ENCODE peak calls at places on chromosome 16, in five cellular contexts. D, V, B, L and X are unnamed samples.

GRCh38 chr16:21610006-21610544 is 10.7 kb downstream of the METTL9 start:
- DNase-seq in V (no peak), D (peak; percentile 31), B (no peak), L (no peak), X (no peak)

GRCh38 chr16:12470311-12471229 is 333.1 kb downstream of the CPPED1 start:
- DNase-seq in B (no peak), D (no peak), L (no peak), V (no peak), X (peak; percentile 57)

GRCh38 chr16:29844575-29845331 is 18.3 kb downstream of the CDIPT start:
- DNase-seq in D (no peak), B (no peak), V (no peak), L (no peak), X (no peak)

GRCh38 chr16:70661534-70661917 is 15.2 kb downstream of the IL34 start:
- DNase-seq in D (peak; percentile 22), L (peak; percentile 72), V (no peak), B (no peak), X (no peak)

GRCh38 chr16:50909831-50910697 is 168.2 kb downstream of the CYLD start:
- DNase-seq in B (no peak), V (no peak), L (no peak), D (no peak), X (no peak)

GRCh38 chr16:3478242-3478925 is 16.9 kb downstream of the C16orf90 start:
- DNase-seq in V (no peak), L (no peak), B (no peak), D (no peak), X (no peak)

GRCh38 chr16:74768239-74768638 is 6.4 kb downstream of the FA2H start:
- DNase-seq in V (no peak), L (peak; percentile 63), B (no peak), D (no peak), X (no peak)

GRCh38 chr16:15671530-15672117 is 21.6 kb downstream of the NDE1 start:
- DNase-seq in L (no peak), D (no peak), B (no peak), V (no peak), X (no peak)

GRCh38 chr16:89065445-89065795 is 28.2 kb upstream of the ACSF3 start:
- DNase-seq in B (no peak), D (no peak), V (no peak), L (no peak), X (no peak)

GRCh38 chr16:29030086-29030840 is 45.4 kb downstream of the LAT start:
- DNase-seq in L (no peak), D (no peak), B (no peak), V (no peak), X (no peak)

GRCh38 chr16:66052745-66053144 is 313.7 kb upstream of the CDH5 start:
- DNase-seq in D (no peak), L (no peak), V (no peak), B (no peak), X (no peak)

GRCh38 chr16:31636433-31636832 is 108.7 kb downstream of the AHSP start:
- DNase-seq in D (no peak), B (no peak), V (no peak), L (no peak), X (no peak)

GRCh38 chr16:2698996-2699750 is 16.9 kb downstream of the KCTD5 start:
- DNase-seq in L (no peak), B (no peak), V (no peak), D (no peak), X (no peak)

GRCh38 chr16:56288019-56288418 is 96.7 kb downstream of the GNAO1 start:
- DNase-seq in B (no peak), D (no peak), V (no peak), L (no peak), X (no peak)

GRCh38 chr16:65268331-65268730 is 146.5 kb upstream of the CDH11 start:
- DNase-seq in B (no peak), L (no peak), D (no peak), V (no peak), X (peak; percentile 12)

GRCh38 chr16:85031451-85031850 is 3.9 kb downstream of the KIAA0513 start:
- DNase-seq in L (no peak), D (no peak), V (no peak), B (no peak), X (no peak)

GRCh38 chr16:22694887-22695382 is 119.0 kb upstream of the HS3ST2 start:
- DNase-seq in D (no peak), B (no peak), V (no peak), L (no peak), X (no peak)

GRCh38 chr16:79250457-79251098 is 350.0 kb downstream of the MAF start:
- DNase-seq in L (no peak), D (no peak), B (no peak), V (no peak), X (no peak)

GRCh38 chr16:4612474-4612931 is 2.2 kb downstream of the UBALD1 start:
- DNase-seq in B (no peak), D (peak; percentile 86), V (no peak), L (peak; percentile 77), X (no peak)

GRCh38 chr16:5526826-5527225 is 429.2 kb upstream of the EEF2KMT start:
- DNase-seq in B (no peak), V (no peak), L (no peak), D (no peak), X (no peak)

GRCh38 chr16:27401768-27402568 is at the start of gene IL21R:
- DNase-seq in B (no peak), L (peak; percentile 96), D (no peak), V (no peak), X (no peak)

GRCh38 chr16:7086842-7087616 is 245.6 kb upstream of the RBFOX1 start:
- DNase-seq in B (no peak), D (peak; percentile 41), V (no peak), L (no peak), X (no peak)

GRCh38 chr16:55849536-55849935 is 16.6 kb upstream of the CES1 start:
- DNase-seq in D (no peak), B (no peak), L (no peak), V (no peak), X (no peak)

GRCh38 chr16:71260995-71261394 is 28.2 kb downstream of the CMTR2 start:
- DNase-seq in L (no peak), V (no peak), B (no peak), D (no peak), X (no peak)

GRCh38 chr16:27243725-27244362 is 24.7 kb downstream of the NSMCE1 start:
- DNase-seq in B (no peak), L (no peak), D (no peak), V (no peak), X (no peak)

GRCh38 chr16:22734313-22734869 is 79.6 kb upstream of the HS3ST2 start:
- DNase-seq in V (peak; percentile 56), B (no peak), D (no peak), L (no peak), X (no peak)

GRCh38 chr16:75224683-75225082 is 5.9 kb downstream of the CTRB1 start:
- DNase-seq in V (no peak), L (peak; percentile 72), B (no peak), D (peak; percentile 1), X (no peak)

GRCh38 chr16:1244881-1245280 is 4.4 kb downstream of the TPSAB1 start:
- DNase-seq in B (no peak), V (no peak), L (peak; percentile 35), D (no peak), X (no peak)

GRCh38 chr16:2054543-2055245 is 6.9 kb downstream of the TSC2 start:
- DNase-seq in L (no peak), D (no peak), V (no peak), B (no peak), X (no peak)

GRCh38 chr16:1183235-1183907 is 30.5 kb downstream of the CACNA1H start:
- DNase-seq in B (no peak), D (no peak), L (no peak), V (no peak), X (peak; percentile 8)

GRCh38 chr16:24737916-24738594 is 8.6 kb downstream of the TNRC6A start:
- DNase-seq in D (no peak), B (no peak), V (no peak), L (no peak), X (no peak)
- H3K4me1 ChIP-seq in D (peaks cover 88% of the 10 kb centered on the region), B (peaks cover 19% of the 10 kb centered on the region), V (peaks cover 4% of the 10 kb centered on the region), L (peaks cover 100% of the 10 kb centered on the region), X (peaks cover 37% of the 10 kb centered on the region)

GRCh38 chr16:19167710-19168172 is 299 bp upstream of the SYT17 start:
- DNase-seq in D (peak; percentile 89), V (peak; percentile 71), L (peak; percentile 88), B (peak; percentile 60), X (peak; percentile 65)
- TF ChIP-seq POLR2AphosphoS5 in D (no peak), V (peak; percentile 23), L (peak; percentile 30), B (no peak), X (peak; percentile 21)

DNA sequence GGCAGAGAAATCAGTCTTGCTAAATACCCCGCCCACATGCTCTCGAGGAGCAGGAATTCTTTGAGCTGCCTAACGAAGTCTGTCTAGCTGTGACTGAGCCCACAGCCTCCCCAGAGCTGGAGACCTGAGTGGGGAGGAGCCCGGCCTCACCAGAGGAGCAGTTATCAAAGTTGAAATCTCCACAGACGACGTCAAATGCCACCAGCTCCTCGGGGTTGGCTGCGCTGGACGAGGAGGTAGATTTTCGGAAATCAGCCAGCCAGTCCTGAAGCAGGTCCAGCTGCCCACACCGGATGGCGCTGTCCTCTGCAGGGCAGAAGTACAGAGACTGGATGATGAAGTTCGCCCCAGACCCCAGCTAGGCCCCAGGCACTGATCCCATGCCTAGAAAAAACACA is 53.8 kb downstream of the PRMT7 start:
- DNase-seq in D (peak; percentile 74), V (no peak), B (no peak), L (no peak), X (no peak)
- H3K4me1 ChIP-seq in D (no peaks in the 10 kb centered on the region), V (peaks cover 3% of the 10 kb centered on the region), B (no peaks in the 10 kb centered on the region), L (peaks cover 41% of the 10 kb centered on the region), X (no peaks in the 10 kb centered on the region)

DNA sequence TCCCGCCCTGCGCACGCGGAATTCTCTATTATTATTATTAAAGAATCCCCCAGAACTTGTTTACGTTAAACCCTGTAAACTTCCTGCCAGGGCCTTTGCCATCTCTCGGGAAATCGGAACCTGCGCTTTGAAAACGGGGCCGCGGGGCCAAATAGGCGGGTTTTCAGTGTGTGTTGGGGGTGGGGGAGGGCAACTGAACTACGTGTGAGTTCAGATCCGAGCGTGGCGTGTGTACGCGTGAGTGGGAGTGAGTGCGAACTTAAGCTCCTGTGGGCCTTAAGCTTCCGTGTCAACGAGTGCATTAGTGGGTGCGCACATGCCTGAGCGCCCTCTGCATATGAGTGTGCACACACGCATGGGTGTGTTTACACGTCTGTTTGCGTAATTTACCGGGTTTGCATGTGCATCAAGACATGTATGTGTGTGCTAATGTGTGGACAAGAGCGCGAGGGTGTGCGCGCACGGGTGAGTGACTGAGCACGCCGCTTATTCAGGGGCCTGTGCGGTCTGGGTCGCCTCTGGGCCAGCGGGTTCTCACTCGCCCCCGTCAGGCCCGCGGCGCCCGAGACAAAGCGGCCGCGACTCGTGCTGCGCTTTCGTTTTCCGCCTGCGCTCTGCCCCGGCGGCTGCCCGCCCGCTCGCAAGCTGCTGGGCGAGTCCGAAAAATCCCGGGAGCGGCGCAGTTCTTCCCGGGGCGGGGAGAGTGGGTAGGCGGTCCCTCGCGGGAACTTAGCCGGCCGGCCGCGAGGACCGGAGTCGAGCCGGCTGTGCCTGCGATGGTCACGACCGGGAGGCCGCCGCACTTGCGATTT is 1.2 kb upstream of the FOXF1 start:
- DNase-seq in D (peak; percentile 63), V (no peak), B (peak; percentile 32), L (no peak), X (peak; percentile 70)
- TF ChIP-seq POLR2AphosphoS5 in D (no peak), V (peak; percentile 7), B (peak; percentile 41), L (peak; percentile 57), X (no peak)